ENCODE peak calls at places on chromosomes 1 and 21, in four cellular contexts. T is CD4-positive, CD25-positive, alpha-beta regulatory T cell; L is heart right ventricle; W is cardiac muscle cell. Y is an unnamed sample.

GRCh38 chr1:56938636-56939035 is 27.2 kb downstream of the C8B start:
- DNase-seq in T (no peak), L (no peak), W (no peak), Y (no peak)

GRCh38 chr1:24904731-24905354 is 25.2 kb downstream of the RUNX3 start:
- DNase-seq in T (no peak), L (no peak), W (no peak), Y (no peak)

GRCh38 chr1:85224734-85225623 is 24.2 kb upstream of the SYDE2 start:
- DNase-seq in T (no peak), L (peak; percentile 25), W (peak; percentile 81), Y (peak; percentile 39)

GRCh38 chr1:72827285-72827684 is 544.9 kb upstream of the NEGR1 start:
- DNase-seq in T (no peak), L (no peak), W (no peak), Y (peak; percentile 58)

GRCh38 chr1:3036646-3037280 is 15.5 kb downstream of the ACTRT2 start:
- DNase-seq in T (no peak), L (no peak), W (no peak), Y (no peak)

GRCh38 chr1:161199506-161200119 is 759 bp upstream of the ADAMTS4 start:
- DNase-seq in T (no peak), L (no peak), W (no peak), Y (no peak)

GRCh38 chr1:72777918-72778317 is 495.6 kb upstream of the NEGR1 start:
- DNase-seq in T (no peak), L (no peak), W (peak; percentile 22), Y (peak; percentile 66)

GRCh38 chr1:201053155-201053860 is 29.8 kb upstream of the KIF21B start:
- DNase-seq in T (no peak), L (no peak), W (no peak), Y (no peak)

GRCh38 chr1:112767646-112768045 is 52.5 kb upstream of the PPM1J start:
- DNase-seq in T (no peak), L (no peak), W (no peak), Y (no peak)

GRCh38 chr1:115255154-115255553 is 82.9 kb downstream of the NGF start:
- DNase-seq in T (no peak), L (no peak), W (no peak), Y (peak; percentile 46)

GRCh38 chr1:47875831-47876586 is 121.2 kb downstream of the TRABD2B start:
- DNase-seq in T (no peak), L (no peak), W (peak; percentile 93), Y (no peak)

GRCh38 chr1:233704125-233704881 is 90.4 kb downstream of the KCNK1 start:
- DNase-seq in T (no peak), L (no peak), W (no peak), Y (peak; percentile 40)

GRCh38 chr1:37475380-37476086 is 1.2 kb downstream of the ZC3H12A start:
- DNase-seq in T (peak; percentile 28), L (no peak), W (no peak), Y (no peak)

GRCh38 chr1:225464851-225465792 is 37.3 kb upstream of the LBR start:
- DNase-seq in T (no peak), L (no peak), W (no peak), Y (no peak)

GRCh38 chr1:156805766-156806511 is 10.7 kb downstream of the SH2D2A start:
- DNase-seq in T (no peak), L (peak; percentile 64), W (no peak), Y (peak; percentile 88)

GRCh38 chr1:44089371-44090070 is 29.1 kb upstream of the KLF17 start:
- DNase-seq in T (no peak), L (peak; percentile 11), W (peak; percentile 60), Y (no peak)

GRCh38 chr1:56838726-56839125 is 15.9 kb upstream of the C8A start:
- DNase-seq in T (no peak), L (no peak), W (no peak), Y (no peak)

GRCh38 chr1:240027059-240027462 is 64.6 kb upstream of the FMN2 start:
- DNase-seq in T (peak; percentile 23), L (no peak), W (peak; percentile 69), Y (peak; percentile 88)

GRCh38 chr21:46183910-46184624 is at the start of gene SPATC1L:
- DNase-seq in T (peak; percentile 46), L (peak; percentile 61), W (peak; percentile 74), Y (peak; percentile 82)

GRCh38 chr1:34781844-34782391 is 904 bp downstream of the GJB3 start:
- DNase-seq in T (no peak), L (no peak), W (no peak), Y (no peak)

GRCh38 chr1:174134000-174134659 is 25.2 kb upstream of the RABGAP1L start:
- DNase-seq in T (no peak), L (no peak), W (no peak), Y (no peak)

GRCh38 chr1:166040223-166040622 is 126.6 kb downstream of the FAM78B start:
- DNase-seq in T (no peak), L (no peak), W (no peak), Y (no peak)

GRCh38 chr1:32612189-32612881 is 38.0 kb downstream of the ZBTB8OS start:
- DNase-seq in T (peak; percentile 43), L (peak; percentile 84), W (peak; percentile 89), Y (peak; percentile 91)

GRCh38 chr1:184930232-184930631 is 44.1 kb downstream of the NIBAN1 start:
- DNase-seq in T (no peak), L (no peak), W (no peak), Y (no peak)

GRCh38 chr1:116881879-116882520 is 27.7 kb upstream of the PTGFRN start:
- DNase-seq in T (peak; percentile 61), L (peak; percentile 53), W (peak; percentile 31), Y (peak; percentile 75)

GRCh38 chr1:109298666-109299086 is 8.1 kb downstream of the MYBPHL start:
- DNase-seq in T (no peak), L (peak; percentile 66), W (no peak), Y (peak; percentile 32)

GRCh38 chr1:3510136-3510955 is 55.9 kb downstream of the ARHGEF16 start:
- DNase-seq in T (no peak), L (no peak), W (no peak), Y (no peak)

GRCh38 chr1:183306317-183307042 is 111.7 kb downstream of the NMNAT2 start:
- DNase-seq in T (peak; percentile 22), L (peak; percentile 39), W (peak; percentile 30), Y (no peak)

GRCh38 chr1:234753979-234754378 is 144.0 kb upstream of the IRF2BP2 start:
- DNase-seq in T (no peak), L (no peak), W (no peak), Y (no peak)

GRCh38 chr1:94280541-94280940 is 43.2 kb upstream of the ARHGAP29 start:
- DNase-seq in T (no peak), L (no peak), W (no peak), Y (no peak)

GRCh38 chr1:50454911-50455310 is 31.7 kb upstream of the DMRTA2 start:
- DNase-seq in T (no peak), L (no peak), W (no peak), Y (no peak)

GRCh38 chr1:85427358-85427757 is 37.6 kb downstream of the DDAH1 start:
- DNase-seq in T (no peak), L (no peak), W (no peak), Y (peak; percentile 65)

GRCh38 chr1:77828098-77828497 is 48.6 kb downstream of the MIGA1 start:
- DNase-seq in T (no peak), L (no peak), W (no peak), Y (no peak)

GRCh38 chr1:77820121-77820520 is 40.7 kb downstream of the MIGA1 start:
- DNase-seq in T (no peak), L (no peak), W (no peak), Y (no peak)

GRCh38 chr1:77824083-77824482 is 44.6 kb downstream of the MIGA1 start:
- DNase-seq in T (no peak), L (no peak), W (no peak), Y (peak; percentile 69)

GRCh38 chr1:77825356-77825709 is 45.9 kb downstream of the MIGA1 start:
- DNase-seq in T (peak; percentile 58), L (peak; percentile 28), W (peak; percentile 74), Y (peak; percentile 70)

GRCh38 chr1:77824694-77825355 is 45.4 kb downstream of the MIGA1 start:
- DNase-seq in T (no peak), L (no peak), W (no peak), Y (no peak)
- H3K36me3 ChIP-seq in T (peaks cover 47% of the 10 kb centered on the region), L (no peaks in the 10 kb centered on the region), W (no peaks in the 10 kb centered on the region), Y (peaks cover 18% of the 10 kb centered on the region)

DNA sequence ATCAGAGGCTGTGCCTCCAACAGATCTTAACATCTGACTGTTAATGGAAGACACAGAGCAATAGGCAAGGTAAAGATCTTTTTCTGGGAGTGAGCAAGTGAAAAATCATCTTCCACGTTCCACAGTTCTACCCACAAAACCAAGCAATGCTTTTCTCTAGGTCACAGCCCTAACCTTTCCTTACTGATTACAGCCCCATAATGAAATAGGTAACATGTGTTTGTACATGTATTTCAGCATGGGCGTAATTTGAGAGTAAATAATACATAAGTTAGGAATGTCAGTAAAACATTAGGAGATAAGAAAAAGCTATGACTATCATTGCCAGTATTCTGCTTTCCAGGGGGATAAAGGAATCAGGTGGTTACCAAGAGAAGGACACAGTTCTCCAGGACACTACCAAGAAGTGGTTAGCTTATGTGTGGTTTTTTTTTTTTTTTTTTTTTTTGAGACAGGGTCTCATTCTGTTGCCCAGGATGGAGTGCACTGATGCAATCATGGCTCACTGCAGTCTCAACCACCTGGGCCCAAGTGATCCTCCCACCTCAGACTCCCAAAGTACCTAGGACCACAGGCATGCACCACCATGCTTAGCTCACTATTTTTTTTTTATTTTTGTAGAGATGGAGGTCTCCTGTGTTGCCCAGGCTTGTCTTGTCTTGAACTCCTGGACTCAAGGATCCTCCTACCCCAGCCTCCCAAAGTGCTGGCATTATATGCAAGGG is 72.0 kb downstream of the DAP3 start:
- DNase-seq in T (no peak), L (no peak), W (no peak), Y (no peak)
- H3K36me3 ChIP-seq in T (peaks cover 75% of the 10 kb centered on the region), L (peaks cover 8% of the 10 kb centered on the region), W (peaks cover 44% of the 10 kb centered on the region), Y (peaks cover 69% of the 10 kb centered on the region)

GRCh38 chr1:181849071-181849470 is 212.4 kb downstream of the ZNF648 start:
- DNase-seq in T (no peak), L (no peak), W (no peak), Y (no peak)

GRCh38 chr1:181846681-181847080 is 214.8 kb downstream of the ZNF648 start:
- DNase-seq in T (no peak), L (no peak), W (no peak), Y (no peak)

DNA sequence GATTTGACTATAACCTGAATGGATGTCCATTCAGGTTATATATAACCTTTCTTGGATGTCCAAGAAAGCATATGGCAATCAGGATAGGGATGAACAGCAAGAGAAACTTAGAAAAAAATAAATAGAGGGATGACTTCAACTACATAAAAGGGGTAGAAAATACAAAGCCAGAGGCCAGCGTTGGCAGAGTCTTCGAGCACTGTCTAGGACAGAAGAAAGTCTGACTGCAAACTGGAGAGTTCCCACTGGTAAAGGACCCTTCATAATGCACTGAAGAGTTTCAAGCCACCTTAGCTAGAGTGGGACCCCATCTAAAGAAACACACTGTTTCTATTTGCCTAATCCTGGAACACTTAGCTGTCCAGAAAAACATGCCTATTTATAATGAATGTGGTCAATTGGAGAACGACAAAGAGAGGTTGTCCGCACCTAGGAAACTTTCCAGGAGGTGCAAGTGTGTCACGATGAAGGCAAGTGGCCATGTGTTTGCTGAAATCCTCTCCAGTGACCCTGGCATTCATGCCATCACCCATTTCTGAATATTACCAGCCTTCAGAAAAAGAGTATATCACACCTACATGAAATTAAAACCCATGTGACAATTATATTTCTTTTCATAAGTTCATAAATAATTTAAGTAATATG is 215.4 kb downstream of the ZNF648 start:
- DNase-seq in T (no peak), L (no peak), W (no peak), Y (no peak)
- H3K36me3 ChIP-seq in T (no peaks in the 10 kb centered on the region), L (no peaks in the 10 kb centered on the region), W (no peaks in the 10 kb centered on the region), Y (no peaks in the 10 kb centered on the region)

GRCh38 chr1:82597620-82598019 is 796.9 kb downstream of the ADGRL2 start:
- DNase-seq in T (no peak), L (no peak), W (no peak), Y (peak; percentile 70)

GRCh38 chr1:82604524-82604923 is 803.8 kb downstream of the ADGRL2 start:
- DNase-seq in T (no peak), L (no peak), W (peak; percentile 55), Y (no peak)

GRCh38 chr1:82598816-82599215 is 798.1 kb downstream of the ADGRL2 start:
- DNase-seq in T (no peak), L (no peak), W (no peak), Y (no peak)

GRCh38 chr1:82600314-82600713 is 799.6 kb downstream of the ADGRL2 start:
- DNase-seq in T (no peak), L (no peak), W (no peak), Y (no peak)
- H3K36me3 ChIP-seq in T (no peaks in the 10 kb centered on the region), L (no peaks in the 10 kb centered on the region), W (no peaks in the 10 kb centered on the region), Y (no peaks in the 10 kb centered on the region)

Y was measured in adipocyte.